ENCODE peak calls at places on chromosomes 7 and 10, in five cellular contexts. H, L, K, Q and P are unnamed samples.

GRCh38 chr10:101310528-101311439 is 43.2 kb upstream of the BTRC start:
- DNase-seq in H (no peak), L (no peak), K (no peak), Q (no peak), P (no peak)

GRCh38 chr10:63313066-63313465 is 152.7 kb downstream of the JMJD1C start:
- DNase-seq in H (no peak), L (no peak), K (no peak), Q (no peak), P (no peak)

GRCh38 chr7:136002802-136003201 is 25.6 kb upstream of the MTPN start:
- DNase-seq in H (no peak), L (no peak), K (no peak), Q (no peak), P (no peak)

GRCh38 chr7:121605297-121605640 is 209.2 kb upstream of the FAM3C start:
- DNase-seq in H (peak; percentile 26), L (peak; percentile 60), K (peak; percentile 48), Q (no peak), P (peak; percentile 45)

GRCh38 chr10:69501657-69502056 is 50.4 kb downstream of the TSPAN15 start:
- DNase-seq in H (no peak), L (no peak), K (no peak), Q (no peak), P (no peak)

GRCh38 chr7:44110724-44111635 is 6.8 kb downstream of the AEBP1 start:
- DNase-seq in H (no peak), L (no peak), K (no peak), Q (no peak), P (no peak)

GRCh38 chr7:105355701-105356100 is 33.0 kb downstream of the SRPK2 start:
- DNase-seq in H (no peak), L (no peak), K (no peak), Q (peak; percentile 71), P (no peak)

GRCh38 chr10:22315455-22316285 is 518 bp upstream of the COMMD3 start:
- DNase-seq in H (no peak), L (peak; percentile 39), K (no peak), Q (no peak), P (peak; percentile 93)

GRCh38 chr10:90602815-90603600 is 254.8 kb downstream of the HTR7 start:
- DNase-seq in H (no peak), L (no peak), K (peak; percentile 58), Q (no peak), P (no peak)

GRCh38 chr7:99123571-99124033 is 20.3 kb downstream of the SMURF1 start:
- DNase-seq in H (no peak), L (no peak), K (peak; percentile 78), Q (no peak), P (no peak)

GRCh38 chr10:103932996-103933395 is 15.0 kb upstream of the STN1 start:
- DNase-seq in H (no peak), L (peak; percentile 24), K (no peak), Q (no peak), P (no peak)

GRCh38 chr10:73439605-73440298 is 6.4 kb upstream of the MSS51 start:
- DNase-seq in H (no peak), L (peak; percentile 95), K (peak; percentile 51), Q (no peak), P (peak; percentile 5)

GRCh38 chr10:69901022-69901421 is 99.3 kb downstream of the COL13A1 start:
- DNase-seq in H (no peak), L (peak; percentile 54), K (no peak), Q (no peak), P (peak; percentile 54)

GRCh38 chr10:79112898-79113431 is 44.2 kb downstream of the ZMIZ1 start:
- DNase-seq in H (peak; percentile 43), L (peak; percentile 9), K (peak; percentile 71), Q (no peak), P (no peak)